ENCODE peak calls at places on chromosomes 13 and 19, in seven cellular contexts. L, J, W, P, U, T and N are unnamed samples.
A peak's percentile ranks its signal among the peaks of the same experiment; 100 is the strongest.

GRCh38 chr13:33075996-33076395 is 59.8 kb downstream of the KL start:
- DNase-seq in L (no peak), J (no peak), W (no peak), P (no peak), U (no peak), T (no peak), N (no peak)

GRCh38 chr13:51261610-51262249 is 39.5 kb downstream of the FAM124A start:
- DNase-seq in L (no peak), J (no peak), W (no peak), P (no peak), U (no peak), T (no peak), N (no peak)

GRCh38 chr13:29448124-29448685 is 147.3 kb downstream of the SLC7A1 start:
- DNase-seq in L (no peak), J (no peak), W (no peak), P (no peak), U (no peak), T (no peak), N (no peak)

GRCh38 chr13:27355894-27356293 is 68.5 kb upstream of the GTF3A start:
- DNase-seq in L (no peak), J (no peak), W (no peak), P (no peak), U (no peak), T (no peak), N (no peak)

GRCh38 chr19:50906217-50906616 is 5.0 kb downstream of the KLK4 start:
- DNase-seq in L (no peak), J (peak; percentile 56), W (no peak), P (peak; percentile 21), U (no peak), T (no peak), N (peak; percentile 27)

GRCh38 chr13:28408235-28408848 is 86.6 kb downstream of the FLT1 start:
- DNase-seq in L (no peak), J (no peak), W (no peak), P (no peak), U (no peak), T (no peak), N (no peak)

GRCh38 chr13:35144496-35144895 is 202.4 kb downstream of the NBEA start:
- DNase-seq in L (no peak), J (no peak), W (no peak), P (no peak), U (no peak), T (no peak), N (no peak)

GRCh38 chr19:13195678-13196077 is 45.5 kb downstream of the IER2 start:
- DNase-seq in L (no peak), J (no peak), W (no peak), P (no peak), U (no peak), T (no peak), N (peak; percentile 58)

GRCh38 chr13:80262051-80262695 is 78.8 kb downstream of the SPRY2 start:
- DNase-seq in L (no peak), J (no peak), W (no peak), P (no peak), U (no peak), T (no peak), N (no peak)

GRCh38 chr13:43831088-43831487 is 44.3 kb upstream of the ENOX1 start:
- DNase-seq in L (no peak), J (no peak), W (peak; percentile 28), P (no peak), U (no peak), T (no peak), N (no peak)

GRCh38 chr13:108947551-108948030 is 318.2 kb downstream of the MYO16 start:
- DNase-seq in L (no peak), J (no peak), W (no peak), P (peak; percentile 68), U (peak; percentile 93), T (no peak), N (no peak)

GRCh38 chr19:1406818-1407661 is at the start of gene DAZAP1:
- DNase-seq in L (peak; percentile 95), J (peak; percentile 71), W (peak; percentile 98), P (peak; percentile 96), U (peak; percentile 100), T (peak; percentile 92), N (peak; percentile 99)

GRCh38 chr13:33303885-33304284 is 18.3 kb upstream of the STARD13 start:
- DNase-seq in L (no peak), J (no peak), W (no peak), P (no peak), U (no peak), T (no peak), N (no peak)

GRCh38 chr19:3294080-3294850 is 69.8 kb downstream of the CELF5 start:
- DNase-seq in L (no peak), J (no peak), W (no peak), P (no peak), U (no peak), T (no peak), N (no peak)

GRCh38 chr13:80276371-80277289 is 64.3 kb downstream of the SPRY2 start:
- DNase-seq in L (no peak), J (no peak), W (peak; percentile 43), P (peak; percentile 9), U (no peak), T (no peak), N (no peak)

GRCh38 chr13:95603887-95604533 is 40.5 kb downstream of the DZIP1 start:
- DNase-seq in L (no peak), J (peak; percentile 40), W (no peak), P (no peak), U (no peak), T (no peak), N (no peak)